ENCODE peak calls at places on chromosome 21, in four cellular contexts. G, T, S and I are unnamed samples.

GRCh38 chr21:37413553-37414291 is 47.1 kb downstream of the DYRK1A start:
- DNase-seq in T (no peak), G (no peak), S (peak), I (no peak)

GRCh38 chr21:35077975-35078374 is 28.9 kb upstream of the RUNX1 start:
- DNase-seq in G (no peak), T (no peak), S (no peak), I (no peak)

GRCh38 chr21:35252831-35253230 is 203.7 kb upstream of the RUNX1 start:
- DNase-seq in T (no peak), G (no peak), S (no peak), I (no peak)

GRCh38 chr21:32276671-32277070 is 2.2 kb downstream of the MIS18A start:
- DNase-seq in G (no peak), S (no peak), T (no peak), I (no peak)

GRCh38 chr21:24444736-24445135 is 1162.5 kb downstream of the MRPL39 start:
- DNase-seq in S (no peak), T (no peak), G (no peak), I (no peak)

GRCh38 chr21:34889287-34889536 is 159.9 kb downstream of the RUNX1 start:
- DNase-seq in S (peak), G (no peak), T (no peak), I (no peak)

GRCh38 chr21:33047231-33047630 is 21.5 kb downstream of the OLIG2 start:
- DNase-seq in G (no peak), T (no peak), S (no peak), I (no peak)

GRCh38 chr21:44425307-44425894 is 29.9 kb upstream of the LRRC3 start:
- DNase-seq in G (no peak), S (no peak), T (no peak), I (no peak)

GRCh38 chr21:28975401-28975800 is 17.3 kb downstream of the LTN1 start:
- DNase-seq in S (peak), T (no peak), G (no peak), I (no peak)

GRCh38 chr21:38988211-38989096 is 182.7 kb downstream of the ETS2 start:
- DNase-seq in T (no peak), G (no peak), S (no peak), I (no peak)

GRCh38 chr21:36164427-36164784 is 7.8 kb downstream of the DOP1B start:
- DNase-seq in S (no peak), G (peak), T (no peak), I (no peak)